ENCODE peak calls at places on chromosome 1, in nine cellular contexts. A is psoas muscle, E is PC-9, M is tibial artery, Y is kidney, F is ovary, Q is bronchial epithelial cell, Z is hepatocyte, D is brain microvascular endothelial cell. V is an unnamed sample.

GRCh38 chr1:244952940-244953339 is 88.6 kb upstream of the HNRNPU start:
- DNase-seq in Q (peak; percentile 55), Z (peak; percentile 61), E (no peak), M (no peak), A (no peak), D (no peak), Y (no peak), F (no peak), V (no peak)

GRCh38 chr1:27661412-27662075 is 10.4 kb downstream of the IFI6 start:
- DNase-seq in M (no peak), D (no peak), Q (no peak), Z (no peak), Y (no peak), A (no peak), F (no peak), E (no peak), V (no peak)

GRCh38 chr1:156004843-156005593 is 15.7 kb downstream of the SSR2 start:
- DNase-seq in Z (no peak), D (no peak), A (no peak), Q (no peak), Y (no peak), E (no peak), M (no peak), F (no peak), V (no peak)

GRCh38 chr1:119814288-119814687 is 3.0 kb upstream of the REG4 start:
- DNase-seq in Q (no peak), A (no peak), Z (no peak), M (no peak), D (no peak), E (no peak), F (no peak), Y (no peak), V (no peak)

GRCh38 chr1:28887418-28887834 is 26.9 kb upstream of the EPB41 start:
- DNase-seq in Y (peak; percentile 75), M (no peak), A (no peak), F (peak; percentile 63), D (no peak), Q (no peak), E (no peak), Z (peak; percentile 60), V (no peak)

GRCh38 chr1:234114648-234115307 is 210.3 kb downstream of the SLC35F3 start:
- DNase-seq in M (no peak), F (no peak), Z (peak; percentile 70), A (no peak), Y (no peak), D (peak; percentile 44), E (peak; percentile 42), Q (peak; percentile 69), V (peak; percentile 67)

GRCh38 chr1:18047122-18047521 is 60.5 kb upstream of the IGSF21 start:
- DNase-seq in M (no peak), Y (no peak), Z (no peak), E (no peak), F (no peak), A (no peak), Q (no peak), D (no peak), V (no peak)

GRCh38 chr1:998905-999796 is 746 bp downstream of the HES4 start:
- DNase-seq in A (peak; percentile 34), Z (peak; percentile 76), Y (peak; percentile 86), M (no peak), F (no peak), E (no peak), Q (no peak), D (no peak), V (no peak)

GRCh38 chr1:113434081-113434873 is 44.0 kb downstream of the MAGI3 start:
- DNase-seq in F (no peak), E (no peak), Z (peak; percentile 22), Q (no peak), M (no peak), A (no peak), D (no peak), Y (no peak), V (no peak)

GRCh38 chr1:113434874-113435175 is 44.5 kb downstream of the MAGI3 start:
- DNase-seq in M (no peak), Z (no peak), F (no peak), Q (no peak), E (no peak), A (no peak), D (no peak), Y (no peak), V (no peak)

GRCh38 chr1:113433177-113433576 is 42.9 kb downstream of the MAGI3 start:
- DNase-seq in Z (no peak), M (no peak), Y (no peak), Q (no peak), A (no peak), D (no peak), F (no peak), E (no peak), V (no peak)

GRCh38 chr1:113423826-113424225 is 33.5 kb downstream of the MAGI3 start:
- DNase-seq in Z (no peak), M (no peak), D (no peak), Q (no peak), A (no peak), E (no peak), Y (peak; percentile 57), F (no peak), V (no peak)

DNA sequence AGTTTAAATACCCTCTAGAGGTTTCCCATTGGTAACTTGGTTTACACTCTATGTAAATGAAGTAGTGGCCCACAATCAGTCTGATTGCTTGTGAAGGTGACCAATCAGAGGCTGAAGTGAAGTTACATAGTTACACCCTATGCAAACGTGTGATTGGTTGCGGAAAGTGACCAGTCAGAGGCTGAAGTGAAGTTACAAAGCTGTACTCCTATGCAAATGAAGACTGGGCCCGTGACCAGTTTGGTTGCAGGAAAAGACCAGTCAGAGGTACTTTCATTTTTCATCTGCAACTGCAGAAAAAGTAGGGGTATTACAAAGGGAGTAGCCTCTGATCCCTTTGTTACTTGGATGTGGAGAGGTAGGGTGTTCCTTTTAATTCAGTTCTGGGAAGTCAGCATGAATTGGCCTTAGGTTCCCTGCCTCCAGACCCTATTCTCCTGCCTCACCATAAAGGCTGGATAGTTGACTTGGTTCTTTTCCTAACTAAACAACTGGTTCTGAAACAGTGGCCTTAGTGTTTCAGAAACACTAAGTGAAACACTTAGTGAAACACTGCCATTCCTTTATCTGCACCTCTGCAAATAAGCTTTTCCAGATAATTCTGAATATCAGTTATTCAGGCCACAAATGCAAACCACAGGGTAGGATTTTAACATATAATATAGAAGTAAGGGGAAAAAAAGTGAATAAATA is 39.3 kb downstream of the MAGI3 start:
- DNase-seq in D (no peak), F (no peak), A (no peak), Y (no peak), Q (no peak), E (no peak), Z (no peak), M (no peak), V (peak; percentile 49)
- H3K4me3 ChIP-seq in D (no peak overlapping the region), F (no peak overlapping the region), A (no peak overlapping the region), Y (no peak overlapping the region), Q (no peak overlapping the region), E (no peak overlapping the region), Z (no peak overlapping the region), M (no peak overlapping the region), V (no peak overlapping the region)

DNA sequence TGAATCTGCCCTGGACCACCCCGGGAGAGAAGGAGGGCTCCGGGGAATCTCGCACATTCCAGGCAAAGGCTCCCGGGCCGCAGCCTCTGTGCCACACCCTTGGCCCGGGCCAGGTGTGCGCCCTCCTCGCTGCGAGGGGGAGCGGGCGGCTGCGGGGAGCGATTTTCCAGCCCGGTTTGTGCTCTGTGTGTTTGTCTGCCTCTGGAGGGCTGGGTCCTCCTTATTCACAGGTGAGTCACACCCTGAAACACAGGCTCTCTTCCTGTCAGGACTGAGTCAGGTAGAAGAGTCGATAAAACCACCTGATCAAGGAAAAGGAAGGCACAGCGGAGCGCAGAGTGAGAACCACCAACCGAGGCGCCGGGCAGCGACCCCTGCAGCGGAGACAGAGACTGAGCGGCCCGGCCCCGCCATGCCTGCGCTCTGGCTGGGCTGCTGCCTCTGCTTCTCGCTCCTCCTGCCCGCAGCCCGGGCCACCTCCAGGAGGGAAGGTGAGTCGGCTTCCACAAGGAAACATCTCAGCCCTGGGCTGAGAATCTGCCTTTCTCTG is at the start of gene LAMC2:
- DNase-seq in D (peak; percentile 36), Q (peak; percentile 98), M (no peak), E (peak; percentile 98), F (peak; percentile 51), A (no peak), Y (peak; percentile 85), Z (peak; percentile 93), V (peak; percentile 40)
- TF ChIP-seq CTCF in D (peak; percentile 65), Q (peak; percentile 74), M (no peak), E (peak; percentile 63), F (no peak), A (no peak), Y (peak; percentile 25), Z (peak; percentile 57), V (peak; percentile 61)

GRCh38 chr1:221939598-221939997 is 197.7 kb upstream of the DUSP10 start:
- DNase-seq in D (no peak), Z (no peak), M (no peak), A (no peak), E (no peak), Y (no peak), F (no peak), Q (no peak), V (no peak)
- H3K4me3 ChIP-seq in D (no peak overlapping the region), Z (no peak overlapping the region), M (no peak overlapping the region), A (no peak overlapping the region), E (no peak overlapping the region), Y (no peak overlapping the region), F (no peak overlapping the region), Q (no peak overlapping the region), V (no peak overlapping the region)

GRCh38 chr1:64581786-64582185 is 111.9 kb downstream of the CACHD1 start:
- DNase-seq in Y (no peak), Z (no peak), F (no peak), A (no peak), M (no peak), E (no peak), Q (no peak), D (no peak), V (no peak)

DNA sequence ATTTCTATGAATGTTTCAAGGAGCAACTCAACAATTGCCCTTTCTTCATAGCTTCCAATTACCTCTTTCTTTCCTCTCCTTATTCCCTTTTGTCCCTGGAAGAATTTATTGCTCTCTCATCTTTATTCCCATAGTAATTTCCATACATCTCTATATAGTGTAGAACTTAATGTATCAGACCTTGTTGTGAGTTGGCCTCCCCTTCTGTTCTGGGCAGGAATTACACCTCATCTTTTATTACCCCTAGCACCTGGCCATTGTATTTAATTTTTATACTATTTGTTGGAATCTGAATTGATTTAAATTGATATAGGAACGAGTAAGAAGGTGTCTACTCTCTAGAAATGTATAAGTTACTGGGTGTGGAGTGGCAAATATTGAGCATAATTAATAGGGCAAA is 114.5 kb downstream of the CACHD1 start:
- DNase-seq in Y (no peak), E (no peak), D (no peak), Q (peak; percentile 42), F (no peak), Z (no peak), M (no peak), A (no peak), V (peak; percentile 21)
- TF ChIP-seq CTCF in Y (no peak), E (peak; percentile 39), D (peak; percentile 56), Q (peak; percentile 48), F (no peak), Z (peak; percentile 8), M (no peak), A (no peak), V (peak; percentile 54)

DNA sequence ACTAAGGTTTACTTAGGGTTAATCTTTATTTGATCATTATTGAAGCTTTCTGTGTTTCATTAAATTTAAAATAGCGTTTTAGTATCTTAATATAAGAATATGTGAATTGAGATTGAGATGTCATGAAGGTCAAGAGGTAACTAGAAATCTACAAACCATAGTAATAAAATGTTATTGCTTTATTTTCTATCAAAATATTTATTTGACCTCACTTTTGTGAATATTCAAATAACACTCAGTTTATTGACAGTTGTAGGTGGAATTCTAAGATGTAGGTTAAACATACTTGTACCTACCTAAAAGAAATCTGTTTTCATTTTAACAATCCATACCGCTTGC is 5.7 kb downstream of the ADGRL2 start:
- DNase-seq in Z (no peak), F (no peak), D (no peak), Y (no peak), E (no peak), A (no peak), M (no peak), Q (no peak), V (no peak)
- H3K4me3 ChIP-seq in Z (no peak overlapping the region), F (no peak overlapping the region), D (no peak overlapping the region), Y (no peak overlapping the region), E (no peak overlapping the region), A (no peak overlapping the region), M (no peak overlapping the region), Q (no peak overlapping the region), V (no peak overlapping the region)